ENCODE peak calls at places on chromosomes 4 and X, in seven cellular contexts. I, V, U, S, N, T and J are unnamed samples.

GRCh38 chr4:7354937-7355336 is 79.8 kb downstream of the PSAPL1 start:
- DNase-seq in I (no peak), V (no peak), U (no peak), S (no peak), N (no peak), T (no peak), J (no peak)

GRCh38 chrX:20965270-20966044 is 408.8 kb upstream of the CNKSR2 start:
- DNase-seq in I (no peak), V (peak), U (no peak), S (no peak), N (no peak), T (no peak), J (no peak)

GRCh38 chr4:176001171-176002006 is 64.3 kb upstream of the WDR17 start:
- DNase-seq in I (no peak), V (peak), U (no peak), S (peak), N (peak), T (no peak), J (peak)

GRCh38 chr4:95409127-95409526 is 139.6 kb downstream of the UNC5C start:
- DNase-seq in I (no peak), V (no peak), U (no peak), S (peak), N (peak), T (no peak), J (peak)

GRCh38 chrX:31260351-31260750 is 188.5 kb upstream of the FTHL17 start:
- DNase-seq in I (no peak), V (peak), U (no peak), S (peak), N (peak), T (no peak), J (peak)

GRCh38 chr4:15006416-15007024 is 4.2 kb downstream of the CPEB2 start:
- DNase-seq in I (no peak), V (peak), U (peak), S (peak), N (peak), T (no peak), J (peak)

GRCh38 chr4:101315041-101315440 is 32.3 kb downstream of the PPP3CA start:
- DNase-seq in I (no peak), V (no peak), U (no peak), S (no peak), N (no peak), T (no peak), J (no peak)

GRCh38 chr4:15159477-15160019 is 157.3 kb downstream of the CPEB2 start:
- DNase-seq in I (no peak), V (no peak), U (no peak), S (no peak), N (no peak), T (no peak), J (no peak)

GRCh38 chr4:56424697-56425514 is 10.5 kb downstream of the PPAT start:
- DNase-seq in I (no peak), V (no peak), U (peak), S (peak), N (peak), T (no peak), J (no peak)

GRCh38 chr4:182280439-182281111 is 37.4 kb downstream of the TENM3 start:
- DNase-seq in I (no peak), V (no peak), U (no peak), S (no peak), N (peak), T (no peak), J (peak)

GRCh38 chr4:78878031-78878430 is 61.2 kb downstream of the PAQR3 start:
- DNase-seq in I (no peak), V (no peak), U (no peak), S (no peak), N (no peak), T (no peak), J (no peak)

GRCh38 chr4:128315756-128316520 is 28.3 kb upstream of the PGRMC2 start:
- DNase-seq in I (no peak), V (peak), U (no peak), S (peak), N (peak), T (no peak), J (no peak)

GRCh38 chrX:107573016-107573415 is 55.3 kb upstream of the PRPS1 start:
- DNase-seq in I (no peak), V (no peak), U (no peak), S (no peak), N (no peak), T (no peak), J (no peak)

GRCh38 chr4:85658766-85659439 is 184.0 kb downstream of the ARHGAP24 start:
- DNase-seq in I (no peak), V (no peak), U (no peak), S (no peak), N (no peak), T (no peak), J (no peak)

GRCh38 chrX:49272426-49272825 is 2.8 kb downstream of the PPP1R3F start:
- DNase-seq in I (no peak), V (no peak), U (no peak), S (no peak), N (no peak), T (no peak), J (no peak)

GRCh38 chr4:134216436-134216835 is 14.8 kb upstream of the PABPC4L start:
- DNase-seq in I (no peak), V (peak), U (no peak), S (peak), N (peak), T (no peak), J (peak)

GRCh38 chr4:33268776-33269175 is 2548.6 kb downstream of the PCDH7 start:
- DNase-seq in I (no peak), V (no peak), U (no peak), S (no peak), N (no peak), T (no peak), J (no peak)

GRCh38 chr4:103091601-103092223 is 7.9 kb downstream of the BDH2 start:
- DNase-seq in I (no peak), V (peak), U (peak), S (peak), N (peak), T (no peak), J (peak)

GRCh38 chr4:788636-789297 is 37.2 kb downstream of the CPLX1 start:
- DNase-seq in I (no peak), V (no peak), U (no peak), S (no peak), N (no peak), T (no peak), J (no peak)

GRCh38 chrX:64097891-64098290 is 107.6 kb downstream of the AMER1 start:
- DNase-seq in I (no peak), V (no peak), U (no peak), S (no peak), N (no peak), T (no peak), J (no peak)

GRCh38 chr4:166282081-166282770 is 409.2 kb downstream of the TLL1 start:
- DNase-seq in I (no peak), V (no peak), U (no peak), S (peak), N (no peak), T (no peak), J (no peak)

GRCh38 chrX:139831689-139832456 is 101.0 kb downstream of the ATP11C start:
- DNase-seq in I (no peak), V (peak), U (no peak), S (peak), N (peak), T (peak), J (peak)

GRCh38 chr4:182142146-182143085 is 100.8 kb upstream of the TENM3 start:
- DNase-seq in I (no peak), V (no peak), U (no peak), S (peak), N (no peak), T (no peak), J (peak)

GRCh38 chrX:31057291-31057690 is 14.6 kb downstream of the FTHL17 start:
- DNase-seq in I (no peak), V (no peak), U (no peak), S (no peak), N (no peak), T (no peak), J (no peak)

GRCh38 chrX:132957211-132958085 is 981 bp downstream of the HS6ST2 start:
- DNase-seq in I (no peak), V (no peak), U (no peak), S (peak), N (no peak), T (no peak), J (peak)

GRCh38 chr4:112938461-112939058 is 110.9 kb upstream of the ANK2 start:
- DNase-seq in I (no peak), V (peak), U (no peak), S (peak), N (peak), T (no peak), J (peak)

GRCh38 chr4:6180841-6181631 is 19.3 kb downstream of the JAKMIP1 start:
- DNase-seq in I (no peak), V (no peak), U (peak), S (no peak), N (no peak), T (no peak), J (no peak)

GRCh38 chr4:126737899-126738526 is 894.7 kb upstream of the INTU start:
- DNase-seq in I (no peak), V (no peak), U (no peak), S (no peak), N (no peak), T (no peak), J (no peak)

GRCh38 chr4:12852338-12853307 is 631.5 kb downstream of the RAB28 start:
- DNase-seq in I (no peak), V (peak), U (no peak), S (peak), N (peak), T (no peak), J (peak)

GRCh38 chrX:66064261-66064660 is 24.4 kb upstream of the VSIG4 start:
- DNase-seq in I (no peak), V (no peak), U (no peak), S (no peak), N (no peak), T (no peak), J (no peak)

GRCh38 chrX:117996918-117997480 is 119.6 kb downstream of the KLHL13 start:
- DNase-seq in I (no peak), V (no peak), U (no peak), S (peak), N (no peak), T (no peak), J (no peak)

GRCh38 chrX:153499258-153499657 is 4.5 kb downstream of the BGN start:
- DNase-seq in I (no peak), V (no peak), U (no peak), S (no peak), N (no peak), T (no peak), J (no peak)

GRCh38 chrX:39896951-39897740 is 200.6 kb downstream of the BCOR start:
- DNase-seq in I (no peak), V (peak), U (no peak), S (peak), N (peak), T (no peak), J (peak)

GRCh38 chrX:13837290-13837745 is 20.4 kb upstream of the GPM6B start:
- DNase-seq in I (no peak), V (peak), U (no peak), S (no peak), N (no peak), T (no peak), J (no peak)

GRCh38 chr4:51867689-51868448 is 24.9 kb downstream of the DCUN1D4 start:
- DNase-seq in I (no peak), V (no peak), U (no peak), S (no peak), N (no peak), T (no peak), J (no peak)